ENCODE peak calls at places on chromosome 13, in six cellular contexts. Q, U, F, L, G and W are unnamed samples.
A peak's percentile ranks its signal among the peaks of the same experiment; 100 is the strongest.

GRCh38 chr13:48295271-48295670 is 8.3 kb upstream of the RB1 start:
- DNase-seq in G (no peak), L (no peak), F (no peak), Q (no peak), U (no peak), W (no peak)

GRCh38 chr13:101757446-101758039 is 305.1 kb downstream of the ITGBL1 start:
- DNase-seq in G (no peak), F (no peak), Q (no peak), L (no peak), U (peak; percentile 7), W (no peak)

GRCh38 chr13:44574466-44574855 is 1.7 kb downstream of the TSC22D1 start:
- DNase-seq in Q (no peak), G (no peak), F (no peak), L (no peak), U (no peak), W (no peak)

GRCh38 chr13:41976491-41976890 is 15.6 kb upstream of the VWA8 start:
- DNase-seq in L (no peak), U (no peak), G (no peak), Q (no peak), F (no peak), W (no peak)

GRCh38 chr13:112254061-112254818 is 121.9 kb upstream of the SPACA7 start:
- DNase-seq in Q (peak; percentile 34), G (no peak), U (no peak), L (no peak), F (no peak), W (no peak)

GRCh38 chr13:108322206-108322824 is 52.8 kb downstream of the TNFSF13B start:
- DNase-seq in U (peak; percentile 22), G (no peak), L (no peak), F (no peak), Q (no peak), W (no peak)

GRCh38 chr13:81488021-81488420 is 1147.1 kb upstream of the SPRY2 start:
- DNase-seq in L (no peak), G (no peak), F (no peak), U (no peak), Q (no peak), W (no peak)

GRCh38 chr13:21852043-21852442 is 181.2 kb downstream of the FGF9 start:
- DNase-seq in Q (no peak), G (no peak), L (no peak), F (no peak), U (no peak), W (no peak)

GRCh38 chr13:83681547-83681946 is 200.7 kb downstream of the SLITRK1 start:
- DNase-seq in Q (no peak), F (no peak), L (no peak), U (no peak), G (no peak), W (no peak)

GRCh38 chr13:45276887-45277286 is 64.1 kb downstream of the TPT1 start:
- DNase-seq in U (no peak), G (no peak), L (no peak), Q (no peak), F (no peak), W (no peak)

GRCh38 chr13:68588623-68589022 is 1358.5 kb upstream of the PCDH9 start:
- DNase-seq in L (no peak), U (no peak), F (no peak), G (no peak), Q (no peak), W (no peak)

GRCh38 chr13:112010714-112011113 is 56.2 kb upstream of the SOX1 start:
- DNase-seq in L (peak; percentile 63), G (no peak), U (no peak), F (no peak), Q (no peak), W (no peak)

GRCh38 chr13:112995395-112996091 is 26.5 kb downstream of the MCF2L start:
- DNase-seq in L (no peak), Q (no peak), F (no peak), G (no peak), U (no peak), W (no peak)

GRCh38 chr13:77002590-77003190 is 10.8 kb downstream of the CLN5 start:
- DNase-seq in Q (no peak), L (no peak), U (no peak), G (no peak), F (no peak), W (no peak)

GRCh38 chr13:77022341-77022740 is 4.6 kb downstream of the FBXL3 start:
- DNase-seq in G (no peak), L (no peak), F (no peak), Q (no peak), U (no peak), W (no peak)

GRCh38 chr13:112124100-112124499 is 57.2 kb downstream of the SOX1 start:
- DNase-seq in Q (no peak), G (no peak), U (no peak), F (no peak), L (no peak), W (no peak)

GRCh38 chr13:37413161-37413560 is 185.4 kb downstream of the POSTN start:
- DNase-seq in G (no peak), Q (no peak), U (no peak), F (no peak), L (no peak), W (no peak)

GRCh38 chr13:98751397-98752110 is 918 bp downstream of the SLC15A1 start:
- DNase-seq in U (no peak), L (no peak), Q (no peak), G (no peak), F (no peak), W (no peak)

GRCh38 chr13:39105110-39105509 is 66.9 kb downstream of the NHLRC3 start:
- DNase-seq in G (no peak), F (no peak), U (no peak), L (no peak), Q (no peak), W (no peak)

GRCh38 chr13:30830638-30830965 is 75.5 kb upstream of the MEDAG start:
- DNase-seq in L (no peak), F (no peak), U (no peak), G (no peak), Q (no peak), W (no peak)

GRCh38 chr13:47484564-47484963 is 516.5 kb downstream of the SUCLA2 start:
- DNase-seq in U (no peak), L (no peak), G (no peak), Q (no peak), F (no peak), W (no peak)

GRCh38 chr13:79654520-79654919 is 173.6 kb downstream of the NDFIP2 start:
- DNase-seq in Q (no peak), G (no peak), F (no peak), L (no peak), U (no peak), W (no peak)

GRCh38 chr13:46126552-46127171 is 21.8 kb upstream of the CPB2 start:
- DNase-seq in G (no peak), F (peak; percentile 17), L (peak; percentile 79), Q (no peak), U (peak; percentile 60), W (peak; percentile 63)

GRCh38 chr13:66528903-66529576 is 701.1 kb downstream of the PCDH9 start:
- DNase-seq in U (no peak), Q (no peak), G (no peak), F (no peak), L (no peak), W (no peak)

GRCh38 chr13:52085416-52085815 is 43.5 kb downstream of the NEK5 start:
- DNase-seq in G (no peak), F (no peak), Q (no peak), L (no peak), U (no peak), W (no peak)

GRCh38 chr13:73984949-73985691 is 149.1 kb downstream of the KLF12 start:
- DNase-seq in F (no peak), L (no peak), Q (no peak), U (peak; percentile 91), G (no peak), W (no peak)

GRCh38 chr13:26719356-26719945 is 41.1 kb downstream of the GPR12 start:
- DNase-seq in Q (peak; percentile 60), L (no peak), G (no peak), U (no peak), F (no peak), W (no peak)
- H3K4me3 ChIP-seq in Q (no peak overlapping the region), L (no peak overlapping the region), G (no peak overlapping the region), U (no peak overlapping the region), F (no peak overlapping the region), W (no peak overlapping the region)

GRCh38 chr13:114090476-114090875 is 41.9 kb downstream of the RASA3 start:
- DNase-seq in F (peak; percentile 2), L (no peak), U (no peak), Q (no peak), G (peak; percentile 52), W (no peak)

GRCh38 chr13:114095486-114095885 is 36.9 kb downstream of the RASA3 start:
- DNase-seq in U (no peak), L (peak; percentile 13), G (peak; percentile 51), F (peak; percentile 2), Q (no peak), W (peak; percentile 25)

GRCh38 chr13:114092468-114092867 is 40.0 kb downstream of the RASA3 start:
- DNase-seq in Q (no peak), L (no peak), F (no peak), U (no peak), G (no peak), W (no peak)

GRCh38 chr13:114096031-114096485 is 36.4 kb downstream of the RASA3 start:
- DNase-seq in G (peak; percentile 52), Q (no peak), U (no peak), L (peak; percentile 67), F (peak; percentile 12), W (peak; percentile 53)

DNA sequence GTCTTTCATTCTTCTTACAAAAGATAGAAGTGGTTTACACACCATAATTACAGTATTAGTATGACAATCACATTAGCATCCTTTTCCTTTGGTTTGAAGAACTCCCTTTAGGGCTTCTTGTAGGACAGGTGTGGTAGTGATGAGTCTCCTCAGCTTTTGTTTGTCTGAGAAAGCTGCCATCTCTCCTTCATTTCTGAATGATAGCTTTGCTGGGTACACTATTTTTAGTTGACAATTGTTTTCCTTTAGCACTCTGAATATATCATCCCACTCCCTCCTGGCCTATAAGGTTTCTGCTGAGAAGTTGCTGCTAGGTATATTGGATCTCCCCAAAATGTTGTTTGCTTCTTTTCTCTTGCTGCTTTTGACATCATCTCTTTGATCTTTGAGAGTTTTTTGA is 39.3 kb downstream of the RASA3 start:
- DNase-seq in Q (no peak), F (no peak), G (no peak), L (no peak), U (no peak), W (no peak)
- H3K9me3 ChIP-seq in Q (no peaks in the 10 kb centered on the region), F (no peaks in the 10 kb centered on the region), G (no peaks in the 10 kb centered on the region), L (no peaks in the 10 kb centered on the region), U (peaks cover 17% of the 10 kb centered on the region), W (peaks cover 18% of the 10 kb centered on the region)

DNA sequence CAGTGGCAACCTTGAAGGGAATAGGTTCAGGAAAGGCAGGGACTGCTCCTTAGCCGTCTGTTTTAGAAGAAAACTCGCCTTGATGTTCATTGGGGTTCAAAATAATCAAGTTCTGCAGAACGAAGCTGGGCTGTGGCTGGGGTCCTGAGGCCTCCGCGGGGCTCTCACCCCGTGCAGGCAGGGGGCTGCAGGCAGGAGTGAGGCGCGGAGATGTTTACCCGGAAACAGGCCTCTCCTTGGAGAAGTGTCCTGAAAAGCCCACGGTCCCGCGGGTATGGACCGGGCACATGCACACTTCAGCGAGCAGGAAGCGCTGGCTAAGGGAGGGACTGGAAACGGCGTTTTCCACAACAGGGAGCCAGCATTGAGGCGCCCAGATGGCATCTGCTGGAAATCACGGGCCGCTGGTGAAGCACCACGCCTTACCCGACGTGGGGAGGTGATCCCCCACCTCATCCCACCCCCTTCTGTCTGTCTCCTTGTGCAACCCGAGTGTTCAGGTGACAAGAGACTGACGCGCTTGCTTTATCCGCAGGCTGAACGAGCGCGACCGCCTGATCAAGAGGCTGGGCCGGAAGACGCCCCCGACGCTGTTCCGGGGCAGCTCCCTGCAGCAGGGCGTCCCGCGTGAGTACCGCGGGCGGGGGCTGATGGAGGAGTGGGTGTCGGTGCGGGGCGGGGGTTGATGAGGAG is 39.7 kb downstream of the SHISA2 start:
- DNase-seq in U (peak; percentile 84), L (no peak), Q (no peak), F (no peak), G (no peak), W (no peak)
- H3K4me3 ChIP-seq in U (peak overlapping the region; percentile 73), L (peak overlapping the region; percentile 6), Q (peak overlapping the region; percentile 50), F (peak overlapping the region; percentile 38), G (no peak overlapping the region), W (peak overlapping the region; percentile 36)

GRCh38 chr13:19239114-19239860 is 57.7 kb upstream of the TUBA3C start:
- DNase-seq in L (no peak), Q (no peak), F (no peak), U (no peak), G (no peak), W (no peak)
- H3K9me3 ChIP-seq in L (no peaks in the 10 kb centered on the region), Q (no peaks in the 10 kb centered on the region), F (no peaks in the 10 kb centered on the region), U (no peaks in the 10 kb centered on the region), G (no peaks in the 10 kb centered on the region), W (no peaks in the 10 kb centered on the region)